ENCODE peak calls at places on chromosomes 13 and 19, in ten cellular contexts. I, N, K, C, Z, O, S, L, R and H are unnamed samples.

GRCh38 chr13:112752711-112753541 is 63.1 kb downstream of the ATP11A start:
- DNase-seq in K (peak), S (no peak), R (no peak), L (no peak), N (no peak), C (no peak), I (no peak), O (no peak), Z (no peak), H (no peak)

GRCh38 chr19:14440049-14440448 is 6.9 kb downstream of the PKN1 start:
- DNase-seq in S (peak), N (peak), Z (peak), I (peak), C (no peak), R (peak), O (peak), L (peak), K (no peak), H (peak)

GRCh38 chr19:4602173-4602788 is 37.0 kb upstream of the TNFAIP8L1 start:
- DNase-seq in C (no peak), O (no peak), Z (no peak), I (no peak), K (no peak), S (no peak), L (no peak), R (no peak), N (no peak), H (no peak)

GRCh38 chr19:13946414-13946813 is 5.9 kb upstream of the DCAF15 start:
- DNase-seq in R (no peak), N (no peak), K (no peak), C (no peak), L (no peak), O (no peak), Z (no peak), S (no peak), I (no peak), H (no peak)

GRCh38 chr13:32731576-32731975 is 145.3 kb downstream of the PDS5B start:
- DNase-seq in N (no peak), S (no peak), C (no peak), L (no peak), I (no peak), K (peak), Z (no peak), O (no peak), R (no peak), H (no peak)

GRCh38 chr19:14941189-14941588 is at the start of gene OR7C2:
- DNase-seq in I (no peak), S (no peak), L (no peak), R (no peak), N (no peak), K (no peak), Z (no peak), O (no peak), C (no peak), H (no peak)

GRCh38 chr19:14333101-14333871 is 48.0 kb upstream of the ADGRE5 start:
- DNase-seq in S (peak), I (peak), C (no peak), L (no peak), K (peak), R (no peak), O (peak), N (no peak), Z (no peak), H (no peak)

GRCh38 chr19:45368737-45369340 is 1.5 kb downstream of the ERCC2 start:
- DNase-seq in C (no peak), N (no peak), O (no peak), S (no peak), Z (no peak), I (no peak), L (no peak), R (no peak), K (no peak), H (no peak)

GRCh38 chr13:111384441-111385181 is 64.2 kb downstream of the TEX29 start:
- DNase-seq in O (no peak), R (no peak), K (no peak), I (peak), S (no peak), N (no peak), Z (peak), C (no peak), L (no peak), H (no peak)

GRCh38 chr19:46426506-46427162 is 2.1 kb downstream of the PNMA8C start:
- DNase-seq in K (peak), O (peak), R (peak), Z (no peak), C (peak), I (peak), S (peak), L (no peak), N (no peak), H (no peak)

GRCh38 chr13:62631614-62632013 is 1216.0 kb upstream of the PCDH20 start:
- DNase-seq in K (no peak), R (no peak), L (no peak), Z (no peak), O (no peak), I (no peak), C (no peak), S (no peak), N (no peak), H (no peak)

GRCh38 chr13:98054301-98054700 is 88.6 kb upstream of the FARP1 start:
- DNase-seq in O (no peak), N (no peak), K (no peak), L (no peak), R (no peak), S (no peak), Z (no peak), I (no peak), C (no peak), H (no peak)

DNA sequence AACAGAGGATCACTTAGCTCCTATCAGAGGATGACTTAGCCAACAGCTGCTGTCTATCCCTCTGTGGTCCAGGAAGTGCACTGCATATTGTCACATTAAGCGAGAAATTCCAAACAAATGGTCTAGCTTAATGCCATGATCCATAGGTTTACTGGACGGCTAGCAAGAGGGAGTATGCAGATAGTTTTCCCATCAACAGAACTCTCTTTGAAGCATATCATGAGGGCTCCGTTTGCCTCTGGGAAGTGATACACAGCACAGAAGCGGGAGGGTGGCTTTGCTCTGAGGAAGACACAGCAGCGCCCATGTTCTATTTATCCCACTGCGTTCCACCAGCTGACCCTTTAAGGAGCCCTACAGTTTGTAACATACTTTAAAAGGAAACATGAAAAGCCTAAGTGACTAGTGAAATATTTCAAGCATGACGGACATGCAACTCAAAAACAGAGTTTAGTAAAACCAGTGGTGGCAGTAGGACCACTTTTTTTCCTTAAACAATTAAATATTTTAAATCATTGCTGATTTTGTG is 52.7 kb downstream of the COL4A1 start:
- DNase-seq in K (no peak), O (no peak), R (no peak), I (no peak), C (no peak), S (no peak), L (no peak), Z (no peak), N (no peak), H (peak)
- TF ChIP-seq EP300 in K (no peak), O (no peak), R (no peak), I (no peak), C (no peak), S (no peak), L (no peak), Z (no peak), N (no peak), H (peak)

GRCh38 chr19:11964496-11964857 is 363 bp upstream of the ZNF763 start:
- DNase-seq in K (no peak), O (no peak), I (no peak), Z (no peak), C (peak), L (no peak), S (no peak), N (no peak), R (no peak), H (no peak)

GRCh38 chr19:11964858-11965645 is at the start of gene ZNF763:
- DNase-seq in O (peak), K (no peak), Z (peak), R (peak), N (peak), I (peak), L (peak), C (peak), S (peak), H (peak)

DNA sequence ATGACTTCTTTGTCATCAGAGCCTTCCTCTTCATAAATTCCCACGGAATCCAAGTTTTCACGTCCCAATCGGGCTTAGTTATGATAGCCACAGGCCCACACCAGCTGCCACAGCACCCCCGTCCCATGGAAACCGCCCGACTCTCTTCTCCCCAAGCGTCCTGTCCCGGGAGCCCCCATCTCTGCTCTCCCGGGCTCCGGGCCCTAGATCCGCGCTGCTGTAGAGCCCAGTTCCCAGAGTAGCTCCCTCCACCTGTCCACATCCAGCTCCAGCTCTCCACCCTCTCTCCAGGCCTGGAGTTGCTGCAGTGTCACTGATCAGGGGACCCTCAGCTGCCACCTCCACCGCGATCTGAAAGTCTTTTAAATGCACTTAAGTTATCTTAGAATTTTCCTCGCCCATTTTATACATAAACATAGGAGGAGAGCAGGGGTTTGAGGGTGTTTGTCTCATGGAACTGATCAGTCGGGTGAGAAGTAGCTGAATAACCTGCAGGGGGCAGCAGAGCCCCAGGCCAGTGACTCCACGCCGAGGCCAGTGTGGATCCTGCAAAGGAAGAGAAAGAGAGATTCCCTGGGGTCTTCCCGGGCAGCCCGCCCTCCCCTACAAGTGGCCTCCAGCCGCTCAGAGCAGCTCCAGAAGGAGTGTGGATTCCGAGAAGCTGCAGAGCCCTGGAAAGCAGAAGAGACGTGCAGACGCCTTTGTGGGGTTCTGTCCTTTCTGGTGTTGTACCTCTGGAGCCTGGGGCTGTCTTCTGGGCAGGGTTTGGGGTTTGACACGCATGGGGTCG is 1.1 kb upstream of the ZNF763 start:
- DNase-seq in K (no peak), L (peak), C (peak), O (peak), R (peak), S (peak), N (peak), I (peak), Z (peak), H (peak)
- TF ChIP-seq EP300 in K (no peak), L (no peak), C (no peak), O (no peak), R (no peak), S (no peak), N (no peak), I (no peak), Z (no peak), H (no peak)

GRCh38 chr19:47430041-47430802 is 10.9 kb upstream of the MEIS3 start:
- DNase-seq in N (peak), K (no peak), R (no peak), Z (no peak), O (peak), S (peak), C (no peak), L (no peak), I (peak), H (no peak)
- TF ChIP-seq EP300 in N (no peak), K (no peak), R (no peak), Z (no peak), O (no peak), S (no peak), C (no peak), L (no peak), I (no peak), H (no peak)

GRCh38 chr13:25044071-25044470 is 51.9 kb upstream of the PABPC3 start:
- DNase-seq in R (no peak), I (no peak), N (no peak), O (no peak), C (no peak), L (no peak), K (no peak), S (no peak), Z (no peak), H (no peak)
- TF ChIP-seq EP300 in R (no peak), I (no peak), N (no peak), O (no peak), C (no peak), L (no peak), K (no peak), S (no peak), Z (no peak), H (no peak)

GRCh38 chr13:39148513-39148961 is 110.3 kb downstream of the NHLRC3 start:
- DNase-seq in O (no peak), I (no peak), K (no peak), S (no peak), C (no peak), Z (no peak), N (no peak), L (no peak), R (no peak), H (no peak)
- TF ChIP-seq EP300 in O (no peak), I (no peak), K (no peak), S (peak), C (no peak), Z (no peak), N (no peak), L (no peak), R (no peak), H (no peak)

GRCh38 chr19:10223488-10224213 is 7.5 kb downstream of the S1PR2 start:
- DNase-seq in Z (no peak), L (no peak), S (peak), R (peak), I (no peak), K (no peak), O (no peak), C (peak), N (no peak), H (no peak)
- TF ChIP-seq EP300 in Z (no peak), L (no peak), S (no peak), R (no peak), I (no peak), K (no peak), O (no peak), C (no peak), N (no peak), H (no peak)